ENCODE peak calls at places on chromosome 6, in six cellular contexts. Z is glutamatergic neuron, L is HS-5, N is natural killer cell, K is choroid plexus epithelial cell, G is T-helper 2 cell. U is an unnamed sample.

GRCh38 chr6:37667050-37667814 is 30.5 kb downstream of the MDGA1 start:
- DNase-seq in G (no peak), K (peak), N (no peak), L (peak), Z (peak), U (peak)

GRCh38 chr6:161257778-161258457 is 15.9 kb downstream of the AGPAT4 start:
- DNase-seq in Z (no peak), N (no peak), K (peak), L (peak), G (no peak), U (peak)

GRCh38 chr6:44696099-44696498 is 308.6 kb downstream of the CDC5L start:
- DNase-seq in G (no peak), K (peak), Z (no peak), N (no peak), L (peak), U (peak)

GRCh38 chr6:13485923-13486557 is 1.4 kb downstream of the GFOD1 start:
- DNase-seq in N (no peak), G (no peak), Z (peak), L (no peak), K (peak), U (peak)

GRCh38 chr6:149752600-149752999 is 3.1 kb downstream of the PCMT1 start:
- DNase-seq in L (no peak), Z (no peak), N (no peak), K (no peak), G (no peak), U (peak)

GRCh38 chr6:143215363-143215762 is 154.7 kb downstream of the AIG1 start:
- DNase-seq in K (no peak), G (no peak), N (no peak), Z (no peak), L (no peak), U (no peak)

GRCh38 chr6:116883005-116883404 is 6.0 kb downstream of the RFX6 start:
- DNase-seq in Z (no peak), K (no peak), G (no peak), N (no peak), L (peak), U (no peak)

GRCh38 chr6:124970243-124970642 is 8.0 kb downstream of the RNF217 start:
- DNase-seq in N (no peak), K (no peak), G (no peak), Z (no peak), L (no peak), U (no peak)

GRCh38 chr6:122184260-122184934 is 215.1 kb upstream of the HSF2 start:
- DNase-seq in Z (no peak), L (peak), K (peak), N (no peak), G (no peak), U (peak)

GRCh38 chr6:28402197-28402596 is 2.6 kb upstream of the ZSCAN12 start:
- DNase-seq in L (no peak), N (no peak), G (no peak), K (no peak), Z (no peak), U (no peak)

GRCh38 chr6:42453027-42453648 is 1.4 kb upstream of the TRERF1 start:
- DNase-seq in K (peak), N (peak), G (peak), Z (peak), L (peak), U (peak)

GRCh38 chr6:167739721-167740475 is 86.8 kb upstream of the AFDN start:
- DNase-seq in N (no peak), Z (no peak), K (no peak), L (no peak), G (no peak), U (no peak)

GRCh38 chr6:102907181-102907580 is 1513.7 kb downstream of the GRIK2 start:
- DNase-seq in N (no peak), K (no peak), L (no peak), G (no peak), Z (no peak), U (no peak)

GRCh38 chr6:98039876-98040605 is 757.0 kb upstream of the MMS22L start:
- DNase-seq in G (no peak), K (peak), L (no peak), N (no peak), Z (no peak), U (no peak)

GRCh38 chr6:151992091-151992490 is 184.6 kb downstream of the ESR1 start:
- DNase-seq in Z (no peak), N (no peak), K (no peak), L (no peak), G (no peak), U (no peak)

GRCh38 chr6:5175195-5175594 is 85.6 kb downstream of the LYRM4 start:
- DNase-seq in N (no peak), L (no peak), Z (peak), K (no peak), G (no peak), U (no peak)

GRCh38 chr6:80520195-80520594 is 413.7 kb downstream of the BCKDHB start:
- DNase-seq in K (peak), G (no peak), L (peak), Z (no peak), N (no peak), U (peak)

GRCh38 chr6:6024220-6024619 is 17.5 kb upstream of the NRN1 start:
- DNase-seq in Z (no peak), G (no peak), N (no peak), K (no peak), L (no peak), U (no peak)

GRCh38 chr6:43926644-43927524 is 156.9 kb downstream of the VEGFA start:
- DNase-seq in K (peak), L (peak), Z (peak), G (no peak), N (no peak), U (peak)

GRCh38 chr6:54244430-54244829 is 63.8 kb upstream of the TINAG start:
- DNase-seq in L (no peak), Z (no peak), N (no peak), K (peak), G (no peak), U (peak)

GRCh38 chr6:168570211-168570610 is 129.2 kb downstream of the SMOC2 start:
- DNase-seq in G (no peak), N (no peak), Z (no peak), K (no peak), L (no peak), U (no peak)

GRCh38 chr6:87654117-87654516 is 47.9 kb downstream of the AKIRIN2 start:
- DNase-seq in K (no peak), N (no peak), L (no peak), G (no peak), Z (no peak), U (no peak)

GRCh38 chr6:88380083-88380482 is 213.9 kb upstream of the CNR1 start:
- DNase-seq in G (no peak), K (peak), L (peak), Z (no peak), N (no peak), U (peak)

GRCh38 chr6:44678252-44678935 is 290.9 kb downstream of the CDC5L start:
- DNase-seq in Z (no peak), G (no peak), N (no peak), K (no peak), L (no peak), U (no peak)

GRCh38 chr6:167119680-167120556 is 3.0 kb upstream of the CCR6 start:
- DNase-seq in G (no peak), N (no peak), Z (no peak), L (no peak), K (no peak), U (no peak)

GRCh38 chr6:25583099-25583498 is 68.9 kb upstream of the SCGN start:
- DNase-seq in Z (no peak), G (no peak), N (no peak), K (no peak), L (no peak), U (no peak)

GRCh38 chr6:139369568-139370046 is 4.8 kb downstream of the CITED2 start:
- DNase-seq in L (no peak), N (no peak), G (no peak), K (peak), Z (no peak), U (peak)

GRCh38 chr6:33390173-33390572 is 1.4 kb upstream of the KIFC1 start:
- DNase-seq in N (no peak), G (no peak), K (no peak), L (no peak), Z (no peak), U (no peak)

GRCh38 chr6:43978473-43979360 is 148.5 kb downstream of the MRPL14 start:
- DNase-seq in L (no peak), Z (no peak), G (no peak), K (no peak), N (peak), U (peak)